ENCODE peak calls at places on chromosome 13, in five cellular contexts. K, H, D, Q and E are unnamed samples.

GRCh38 chr13:98144501-98145350 is 1.8 kb downstream of the FARP1 start:
- DNase-seq in K (no peak), H (peak), D (peak), Q (no peak), E (peak)

GRCh38 chr13:40993987-40994386 is 25.1 kb downstream of the ELF1 start:
- DNase-seq in K (no peak), H (no peak), D (no peak), Q (no peak), E (peak)

GRCh38 chr13:107438251-107438650 is 777.1 kb downstream of the LIG4 start:
- DNase-seq in K (no peak), H (no peak), D (no peak), Q (no peak), E (no peak)

GRCh38 chr13:75458696-75459422 is 23.1 kb downstream of the TBC1D4 start:
- DNase-seq in K (no peak), H (no peak), D (no peak), Q (no peak), E (peak)

GRCh38 chr13:36211567-36211966 is 2.8 kb downstream of the SOHLH2 start:
- DNase-seq in K (no peak), H (no peak), D (no peak), Q (no peak), E (no peak)

GRCh38 chr13:32639502-32640105 is 53.4 kb downstream of the PDS5B start:
- DNase-seq in K (no peak), H (peak), D (peak), Q (no peak), E (peak)

GRCh38 chr13:33015791-33016323 is 366 bp upstream of the KL start:
- DNase-seq in K (no peak), H (no peak), D (no peak), Q (peak), E (peak)

GRCh38 chr13:44093607-44094583 is 214.2 kb downstream of the LACC1 start:
- DNase-seq in K (no peak), H (no peak), D (no peak), Q (no peak), E (no peak)

GRCh38 chr13:40916207-40916998 is 102.7 kb downstream of the ELF1 start:
- DNase-seq in K (no peak), H (peak), D (peak), Q (no peak), E (no peak)

GRCh38 chr13:107866666-107867623 is 348.4 kb downstream of the LIG4 start:
- DNase-seq in K (no peak), H (no peak), D (peak), Q (no peak), E (peak)

GRCh38 chr13:113941571-113942191 is 32.2 kb downstream of the C13orf46 start:
- DNase-seq in K (no peak), H (peak), D (no peak), Q (no peak), E (no peak)

GRCh38 chr13:110329798-110330461 is 22.8 kb downstream of the COL4A2 start:
- DNase-seq in K (no peak), H (peak), D (peak), Q (no peak), E (no peak)

GRCh38 chr13:31767175-31767900 is 28.0 kb downstream of the RXFP2 start:
- DNase-seq in K (no peak), H (peak), D (peak), Q (no peak), E (no peak)

GRCh38 chr13:99916366-99917103 is 55.0 kb downstream of the ZIC5 start:
- DNase-seq in K (no peak), H (peak), D (peak), Q (no peak), E (peak)

GRCh38 chr13:37201081-37201480 is 95.6 kb upstream of the CSNK1A1L start:
- DNase-seq in K (no peak), H (no peak), D (no peak), Q (no peak), E (no peak)

GRCh38 chr13:34347784-34348573 is 530.0 kb downstream of the RFC3 start:
- DNase-seq in K (no peak), H (no peak), D (no peak), Q (no peak), E (peak)

GRCh38 chr13:46654956-46655726 is 102.2 kb downstream of the LRCH1 start:
- DNase-seq in K (no peak), H (no peak), D (no peak), Q (no peak), E (no peak)

GRCh38 chr13:40315416-40316064 is 350.9 kb downstream of the FOXO1 start:
- DNase-seq in K (peak), H (no peak), D (no peak), Q (peak), E (no peak)